ENCODE peak calls at places on chromosomes 4 and X, in six cellular contexts. M is mesendoderm, N is neuronal stem cell, I is IMR-90, X is H9, O is H1. D is an unnamed sample.

GRCh38 chrX:51860679-51861078 is 32.7 kb upstream of the MAGED1 start:
- DNase-seq in M (peak; percentile 80), N (peak; percentile 11), I (peak; percentile 32), X (peak; percentile 43), O (no peak), D (peak; percentile 35)

GRCh38 chrX:130738638-130739195 is 164.3 kb downstream of the ENOX2 start:
- DNase-seq in M (no peak), N (no peak), I (no peak), X (peak; percentile 28), O (no peak), D (no peak)

GRCh38 chr4:184309241-184310170 is 91.8 kb upstream of the ENPP6 start:
- DNase-seq in M (no peak), N (no peak), I (no peak), X (no peak), O (no peak), D (no peak)

GRCh38 chr4:14679906-14680305 is 322.4 kb upstream of the CPEB2 start:
- DNase-seq in M (no peak), N (no peak), I (no peak), X (no peak), O (no peak), D (no peak)

GRCh38 chr4:40704073-40704472 is 45.7 kb upstream of the NSUN7 start:
- DNase-seq in M (no peak), N (no peak), I (no peak), X (no peak), O (no peak), D (no peak)

GRCh38 chr4:162201673-162202072 is 37.9 kb upstream of the FSTL5 start:
- DNase-seq in M (no peak), N (no peak), I (no peak), X (no peak), O (no peak), D (peak; percentile 8)

GRCh38 chr4:186790630-186791029 is 67.0 kb upstream of the FAT1 start:
- DNase-seq in M (no peak), N (no peak), I (peak; percentile 49), X (no peak), O (no peak), D (no peak)

GRCh38 chr4:34619531-34620109 is 1624.7 kb downstream of the ARAP2 start:
- DNase-seq in M (peak; percentile 10), N (no peak), I (no peak), X (no peak), O (no peak), D (peak; percentile 77)

GRCh38 chr4:90415116-90415515 is 287.9 kb downstream of the CCSER1 start:
- DNase-seq in M (no peak), N (no peak), I (no peak), X (no peak), O (no peak), D (no peak)

GRCh38 chrX:136067097-136067496 is 80.2 kb upstream of the FHL1 start:
- DNase-seq in M (no peak), N (no peak), I (no peak), X (no peak), O (no peak), D (peak; percentile 40)

GRCh38 chr4:7323872-7324650 is 110.7 kb downstream of the PSAPL1 start:
- DNase-seq in M (peak; percentile 31), N (no peak), I (no peak), X (no peak), O (no peak), D (no peak)
- H3K4me2 ChIP-seq in M (no peak overlapping the region), N (no peak overlapping the region), I (no peak overlapping the region), X (no peak overlapping the region), O (no peak overlapping the region), D (no peak overlapping the region)

DNA sequence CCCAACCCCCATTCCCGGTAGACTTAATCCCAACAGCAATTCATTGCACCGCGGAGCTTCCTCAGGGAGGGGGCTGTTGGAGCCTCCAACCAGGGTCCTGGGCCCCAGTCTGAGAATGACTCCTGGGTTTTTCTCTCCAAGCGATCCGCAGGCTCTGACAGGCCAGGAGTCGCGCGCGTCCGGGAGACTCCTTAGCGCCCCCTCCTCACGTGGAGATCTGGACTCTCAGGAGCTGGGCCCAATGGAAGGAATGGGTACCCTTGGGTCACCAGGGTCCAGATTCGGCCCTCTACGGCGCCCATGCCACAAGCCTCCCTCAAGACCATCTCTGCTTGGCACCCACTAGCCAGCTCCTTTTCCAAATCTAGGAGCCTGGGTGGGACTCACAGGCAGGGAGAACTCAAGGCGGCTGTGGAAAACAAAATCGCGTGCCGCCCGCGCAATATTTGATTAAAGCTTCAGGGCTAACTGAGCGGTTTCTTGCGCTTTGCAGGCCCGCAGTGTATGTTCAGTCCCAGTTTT is 7.1 kb downstream of the HAND2 start:
- DNase-seq in M (no peak), N (no peak), I (no peak), X (no peak), O (no peak), D (peak; percentile 81)
- H4K8ac ChIP-seq in M (no peak overlapping the region), N (no peak overlapping the region), I (peak overlapping the region; percentile 79), X (no peak overlapping the region), O (no peak overlapping the region), D (peak overlapping the region; percentile 97)

DNA sequence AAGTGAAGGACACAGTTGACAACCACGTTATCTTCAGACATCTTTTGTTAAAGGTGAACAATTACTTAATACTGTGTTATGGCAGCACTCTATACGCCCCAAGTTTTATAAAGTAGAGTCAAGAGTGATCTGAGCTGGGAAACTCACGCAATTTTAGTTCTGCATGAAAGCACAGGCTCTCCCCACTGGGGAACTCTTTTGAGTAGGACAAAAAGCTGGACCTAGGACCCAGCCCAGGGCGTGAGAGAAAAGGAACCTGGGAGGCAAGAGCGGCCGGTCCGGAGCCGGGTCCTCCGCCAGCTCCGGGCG is 152.6 kb upstream of the SLC4A4 start:
- DNase-seq in M (no peak), N (no peak), I (no peak), X (no peak), O (no peak), D (no peak)
- H2BK15ac ChIP-seq in M (no peak overlapping the region), N (no peak overlapping the region), I (peak overlapping the region; percentile 11), X (no peak overlapping the region), O (no peak overlapping the region), D (no peak overlapping the region)

DNA sequence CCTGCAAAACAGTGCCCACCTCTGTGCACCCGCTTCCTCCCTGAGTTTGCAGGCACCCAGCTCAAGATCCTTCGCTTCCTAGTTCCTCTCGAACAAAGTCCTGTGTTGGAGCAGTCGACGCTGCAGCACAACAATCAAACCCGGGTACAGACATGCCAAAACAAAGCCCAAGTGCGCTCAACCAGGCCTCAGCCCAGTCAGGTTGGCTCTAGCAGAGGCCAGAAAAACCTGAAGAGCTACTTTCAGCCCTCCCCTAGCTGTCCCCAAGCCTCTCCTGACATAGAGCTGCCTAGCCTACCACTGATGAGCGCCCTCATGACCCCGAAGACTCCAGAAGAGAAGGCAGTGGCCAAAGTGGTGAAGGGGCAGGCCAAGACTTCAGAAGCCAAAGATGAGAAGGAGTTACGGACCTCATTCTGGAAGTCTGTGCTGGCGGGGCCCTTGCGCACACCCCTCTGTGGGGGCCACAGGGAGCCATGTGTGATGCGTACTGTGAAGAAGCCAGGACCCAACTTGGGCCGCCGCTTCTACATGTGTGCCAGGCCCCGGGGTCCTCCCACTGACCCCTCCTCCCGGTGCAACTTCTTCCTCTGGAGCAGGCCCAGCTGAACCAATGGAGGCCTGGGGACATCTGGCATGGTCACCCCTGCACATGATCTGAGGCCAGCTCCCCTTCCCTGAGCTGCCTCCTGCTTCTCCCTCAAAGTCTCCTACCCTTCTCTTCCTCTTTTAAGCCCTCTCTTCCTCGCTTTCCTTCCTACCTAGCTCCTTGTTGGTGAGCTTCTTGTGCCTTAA is 6.9 kb downstream of the APEX2 start:
- DNase-seq in M (no peak), N (no peak), I (no peak), X (no peak), O (no peak), D (no peak)
- H3K4me2 ChIP-seq in M (no peak overlapping the region), N (no peak overlapping the region), I (no peak overlapping the region), X (no peak overlapping the region), O (no peak overlapping the region), D (no peak overlapping the region)

DNA sequence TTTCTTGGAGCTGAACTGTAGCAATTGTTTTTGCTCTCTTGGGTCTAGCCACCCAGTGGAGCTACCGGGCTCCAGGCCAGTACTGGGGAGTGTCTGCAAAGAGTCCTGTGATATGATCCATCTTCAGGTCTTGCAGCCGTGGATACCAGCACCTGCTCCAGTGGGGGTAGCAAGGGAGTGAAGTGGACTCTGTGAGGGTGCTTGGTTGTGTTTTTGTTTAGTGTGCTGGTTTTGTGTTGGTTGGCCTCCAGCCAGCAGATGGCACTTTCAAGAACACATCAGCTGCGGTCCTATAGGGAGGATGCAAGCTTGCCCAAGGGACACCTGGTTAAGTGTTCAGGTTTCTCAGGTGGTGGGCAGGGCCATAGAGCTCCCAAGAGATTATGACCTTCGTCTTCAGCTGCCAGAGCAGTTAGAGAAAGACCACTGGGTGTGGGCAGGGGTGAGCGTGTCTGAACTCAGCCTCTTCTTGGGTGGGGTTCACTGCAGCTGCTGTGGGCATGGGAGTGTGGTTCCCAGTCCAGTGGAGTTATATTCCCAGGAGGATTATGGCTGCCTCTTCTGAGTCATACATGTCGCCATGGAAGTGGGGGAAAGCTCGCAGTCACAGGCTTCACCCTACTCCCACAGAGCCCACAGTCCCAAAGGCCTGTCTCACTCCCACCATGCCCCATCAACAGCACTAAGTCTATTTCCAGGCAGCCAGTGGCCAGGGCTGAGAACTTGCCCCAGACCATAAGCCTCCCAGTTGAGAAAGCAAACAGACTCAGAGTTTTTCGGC is 811.6 kb downstream of the GLUD2 start:
- DNase-seq in M (no peak), N (no peak), I (no peak), X (no peak), O (no peak), D (no peak)
- H4K8ac ChIP-seq in M (no peak overlapping the region), N (no peak overlapping the region), I (no peak overlapping the region), X (no peak overlapping the region), O (no peak overlapping the region), D (no peak overlapping the region)

DNA sequence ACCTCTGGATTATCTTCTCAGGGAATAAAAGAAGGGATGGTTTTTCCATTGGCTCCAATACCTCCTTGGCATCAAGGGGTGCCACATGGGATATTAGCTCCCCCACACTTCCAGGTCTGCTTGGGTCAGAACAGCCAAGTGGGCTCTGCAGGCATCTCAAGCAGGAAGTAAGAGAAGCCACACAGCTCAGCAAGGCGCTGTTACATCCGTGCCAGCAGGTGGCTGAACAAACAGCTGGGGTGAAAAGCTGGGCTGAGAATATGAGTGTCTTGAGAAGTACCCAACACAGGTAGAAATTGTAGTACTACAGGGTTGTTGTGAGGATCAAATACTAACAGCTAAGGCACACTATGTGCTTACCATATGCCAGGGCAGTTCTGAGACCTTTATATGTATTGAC is 76.7 kb upstream of the TMEM150C start:
- DNase-seq in M (peak; percentile 12), N (no peak), I (no peak), X (no peak), O (no peak), D (no peak)
- H2BK15ac ChIP-seq in M (no peak overlapping the region), N (no peak overlapping the region), I (no peak overlapping the region), X (no peak overlapping the region), O (no peak overlapping the region), D (no peak overlapping the region)

GRCh38 chr4:182533948-182534347 is 290.7 kb downstream of the TENM3 start:
- DNase-seq in M (no peak), N (no peak), I (peak; percentile 74), X (no peak), O (no peak), D (peak; percentile 8)

GRCh38 chr4:182536221-182536620 is 293.0 kb downstream of the TENM3 start:
- DNase-seq in M (peak; percentile 62), N (no peak), I (no peak), X (no peak), O (no peak), D (no peak)

GRCh38 chr4:182530451-182530850 is 287.2 kb downstream of the TENM3 start:
- DNase-seq in M (no peak), N (no peak), I (no peak), X (no peak), O (no peak), D (no peak)

GRCh38 chr4:182528819-182529218 is 285.6 kb downstream of the TENM3 start:
- DNase-seq in M (no peak), N (no peak), I (no peak), X (no peak), O (no peak), D (no peak)

GRCh38 chr4:182531555-182532162 is 288.5 kb downstream of the TENM3 start:
- DNase-seq in M (no peak), N (no peak), I (peak; percentile 65), X (no peak), O (no peak), D (peak; percentile 17)
- H3K4me2 ChIP-seq in M (no peak overlapping the region), N (no peak overlapping the region), I (peak overlapping the region; percentile 54), X (no peak overlapping the region), O (no peak overlapping the region), D (no peak overlapping the region)